ENCODE peak calls at places on chromosomes 7 and 10, in six cellular contexts. O is H9, W is IMR-90, U is mesenchymal stem cell, H is H1, X is neuronal stem cell. T is an unnamed sample.

GRCh38 chr7:151113344-151114150 is 27.3 kb downstream of the AGAP3 start:
- DNase-seq in H (no peak), U (peak), X (peak), W (peak), O (peak), T (peak)

GRCh38 chr7:45993621-45994020 is 72.5 kb upstream of the IGFBP3 start:
- DNase-seq in H (no peak), X (no peak), W (no peak), U (no peak), O (no peak), T (peak)

GRCh38 chr7:94576316-94576715 is 66.7 kb downstream of the CASD1 start:
- DNase-seq in W (no peak), U (no peak), O (no peak), H (no peak), X (no peak), T (peak)

GRCh38 chr7:158325530-158326381 is 261.9 kb downstream of the PTPRN2 start:
- DNase-seq in X (peak), W (no peak), U (no peak), O (peak), H (peak), T (no peak)

GRCh38 chr10:70380350-70381135 is 1.9 kb downstream of the LRRC20 start:
- DNase-seq in H (no peak), W (no peak), U (no peak), O (no peak), X (no peak), T (no peak)

GRCh38 chr7:151539055-151539714 is 19.5 kb upstream of the RHEB start:
- DNase-seq in O (peak), W (peak), U (peak), X (peak), H (no peak), T (no peak)

GRCh38 chr10:132162021-132162531 is 24.7 kb upstream of the DPYSL4 start:
- DNase-seq in O (no peak), X (no peak), H (no peak), W (no peak), U (no peak), T (no peak)

GRCh38 chr10:78739411-78740053 is 329.2 kb upstream of the ZMIZ1 start:
- DNase-seq in W (no peak), O (no peak), U (no peak), H (no peak), X (no peak), T (no peak)

GRCh38 chr10:6350609-6351008 is 147.9 kb downstream of the PFKFB3 start:
- DNase-seq in O (no peak), X (no peak), U (no peak), W (no peak), H (no peak), T (no peak)

GRCh38 chr7:149422065-149422913 is 38.6 kb downstream of the ZNF777 start:
- DNase-seq in H (no peak), W (peak), O (peak), X (peak), U (peak), T (peak)

GRCh38 chr7:155257482-155258232 is 40.0 kb upstream of the INSIG1 start:
- DNase-seq in W (no peak), U (no peak), O (no peak), X (no peak), H (no peak), T (peak)

DNA sequence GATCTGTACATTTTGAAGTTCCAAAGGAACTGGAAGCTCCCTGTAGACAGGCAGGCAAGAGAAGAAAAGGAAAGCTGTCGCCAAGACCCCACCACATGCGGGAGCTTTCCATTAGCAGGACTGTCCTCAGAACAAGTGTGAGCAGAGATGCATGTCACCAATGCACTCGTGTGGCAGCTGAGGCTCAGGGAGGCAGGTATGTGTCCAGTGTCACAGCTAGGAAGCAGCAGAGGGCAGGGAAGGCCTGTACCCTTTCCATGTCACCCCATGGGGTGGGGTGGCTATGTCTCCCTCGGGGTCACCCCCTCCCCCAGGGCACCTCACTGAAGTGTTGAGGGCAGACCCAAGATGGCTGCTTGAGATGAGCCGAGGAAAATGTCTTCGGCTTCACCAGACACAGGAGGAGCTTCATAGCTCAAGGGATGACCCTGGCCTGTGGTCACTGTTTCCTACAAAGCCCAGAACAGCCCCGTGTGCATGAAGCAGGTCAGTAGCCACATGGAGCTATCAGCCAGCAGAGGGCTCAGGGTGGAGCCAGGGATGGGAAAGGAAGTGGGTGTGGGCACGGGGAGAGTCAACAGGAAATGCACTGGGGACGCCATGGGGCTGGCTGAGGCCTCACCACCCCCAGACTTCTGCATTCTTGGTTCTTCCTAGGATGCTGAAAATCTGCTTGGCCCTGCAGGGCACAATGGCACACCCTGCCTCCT is 96.6 kb downstream of the FAM53B start:
- DNase-seq in H (no peak), O (no peak), W (peak), X (no peak), U (peak), T (no peak)
- H3K4ac ChIP-seq in H (no peak), O (no peak), W (peak), X (no peak), U (peak), T (no peak)

GRCh38 chr7:113140956-113141355 is 22.6 kb upstream of the SMIM30 start:
- DNase-seq in O (no peak), W (no peak), X (no peak), U (no peak), H (no peak), T (no peak)

GRCh38 chr7:113142385-113143119 is 24.2 kb upstream of the SMIM30 start:
- DNase-seq in U (no peak), W (no peak), H (no peak), X (no peak), O (no peak), T (no peak)

GRCh38 chr7:113143486-113144257 is 25.3 kb upstream of the SMIM30 start:
- DNase-seq in O (no peak), H (no peak), W (no peak), X (no peak), U (no peak), T (no peak)

GRCh38 chr7:113144839-113145238 is 26.5 kb upstream of the SMIM30 start:
- DNase-seq in X (no peak), H (no peak), O (no peak), W (no peak), U (no peak), T (no peak)
- H2AFZ ChIP-seq in X (peak), H (peak), O (no peak), W (no peak), U (no peak), T (no peak)

DNA sequence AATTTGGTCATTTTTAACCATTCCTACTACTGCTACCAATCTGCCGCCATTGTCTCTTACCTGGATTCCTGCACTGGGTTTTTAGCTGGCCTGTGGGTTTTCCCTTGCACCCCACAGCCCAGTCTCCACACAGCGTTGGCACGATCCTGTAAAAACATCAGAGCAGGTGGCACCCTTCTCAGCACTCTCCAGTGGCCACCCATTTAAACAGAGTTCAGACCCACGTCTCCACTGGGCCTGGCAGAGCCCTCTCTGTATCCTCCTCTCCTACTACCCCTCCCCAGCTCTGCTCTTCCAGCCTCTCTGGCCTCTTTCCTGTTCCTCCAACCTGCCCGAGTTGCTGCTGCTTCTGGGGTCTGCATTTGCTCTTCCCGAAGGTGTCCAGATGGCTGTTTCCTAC is 259.4 kb downstream of the SDK1 start:
- DNase-seq in H (no peak), W (no peak), X (no peak), O (no peak), U (no peak), T (no peak)
- H3K14ac ChIP-seq in H (no peak), W (no peak), X (no peak), O (no peak), U (no peak), T (no peak)

DNA sequence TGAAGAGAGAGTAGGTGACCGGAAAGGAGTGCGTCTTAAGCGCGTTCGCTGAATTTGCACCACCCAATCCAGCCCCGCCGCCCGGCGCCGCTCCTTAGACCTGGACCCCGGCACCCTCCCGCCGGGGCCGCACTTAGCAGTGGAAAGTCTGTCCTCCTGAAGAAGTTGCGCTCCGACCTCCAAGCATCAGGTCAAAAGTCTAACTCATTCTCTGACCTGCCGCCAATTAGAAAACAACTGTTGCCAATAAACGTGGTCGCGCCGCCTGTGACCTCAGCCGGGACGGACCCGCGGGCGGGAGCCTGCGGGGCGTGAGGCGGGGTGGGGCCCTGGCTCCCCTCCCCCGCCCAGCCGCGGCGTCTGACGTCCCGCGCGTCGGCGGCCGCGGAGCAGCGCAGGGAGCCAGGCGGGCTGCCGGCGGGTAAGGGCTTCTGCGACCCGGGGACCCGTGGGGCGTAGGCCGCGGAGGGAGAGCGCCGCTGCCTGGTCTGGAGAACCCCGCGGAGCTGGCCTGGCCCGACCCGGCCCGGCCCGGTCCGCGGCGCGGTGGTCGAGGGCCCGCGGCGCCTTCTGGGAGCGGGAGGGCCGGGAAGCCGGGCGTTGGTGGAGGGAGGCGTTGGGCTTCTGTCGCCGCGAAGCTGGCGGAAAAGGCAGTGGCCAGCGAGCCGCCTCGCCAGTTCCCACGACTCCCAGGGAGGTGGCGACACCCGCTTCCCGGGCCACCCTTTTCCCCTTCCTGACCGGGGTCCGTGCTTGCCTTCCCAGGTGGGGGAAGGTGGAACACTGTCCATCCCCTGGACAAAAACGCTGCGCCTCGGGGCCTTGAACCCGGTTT is at the start of gene BCAP29:
- DNase-seq in O (peak), H (peak), U (peak), W (peak), X (peak), T (peak)
- H3K4ac ChIP-seq in O (no peak), H (no peak), U (peak), W (peak), X (no peak), T (peak)

GRCh38 chr7:27236053-27236410 is 6.6 kb upstream of the EVX1 start:
- DNase-seq in H (no peak), W (no peak), U (no peak), O (no peak), X (no peak), T (no peak)
- H2AFZ ChIP-seq in H (no peak), W (peak), U (no peak), O (no peak), X (peak), T (peak)

DNA sequence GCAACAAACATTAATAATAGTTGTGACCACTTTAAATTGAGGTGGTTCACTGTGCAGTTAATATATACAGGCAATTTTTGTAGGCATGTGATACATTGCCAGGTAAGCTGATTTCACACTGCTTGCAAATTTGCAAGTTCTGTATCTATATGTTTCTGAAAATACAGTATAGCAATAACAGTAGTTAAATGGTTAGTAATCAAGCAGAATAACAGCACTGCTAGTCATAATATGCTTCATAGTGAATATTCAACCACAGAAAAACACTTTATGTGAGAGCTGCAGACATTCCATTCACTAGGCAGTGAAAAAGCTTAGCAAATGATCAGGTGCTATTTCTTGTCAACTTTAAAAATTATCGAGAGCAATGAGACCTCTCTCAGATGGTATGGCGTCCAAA is 28.9 kb downstream of the SLC26A4 start:
- DNase-seq in H (no peak), O (no peak), W (no peak), X (no peak), U (no peak), T (no peak)
- H3K14ac ChIP-seq in H (no peak), O (no peak), W (no peak), X (no peak), U (no peak), T (no peak)